ENCODE peak calls at places on chromosomes 7 and 10, in ten cellular contexts. One of them, this sample, is unnamed.

GRCh38 chr7:29866490-29866930 is 60.2 kb downstream of the WIPF3 start:
- DNase-seq in foreskin fibroblast: peak
- DNase-seq in lower leg skin: no peak
- DNase-seq in PC-9: no peak
- DNase-seq in CD8-positive, alpha-beta memory T cell: no peak
- DNase-seq in Panc1: no peak
- DNase-seq in lower lobe of right lung: peak
- DNase-seq in suprapubic skin: no peak
- DNase-seq in uterus: no peak
- DNase-seq in A549: no peak
- DNase-seq in this sample: peak

GRCh38 chr7:140060788-140061606 is 1.8 kb downstream of the PARP12 start:
- DNase-seq in foreskin fibroblast: peak
- DNase-seq in lower leg skin: no peak
- DNase-seq in PC-9: no peak
- DNase-seq in CD8-positive, alpha-beta memory T cell: no peak
- DNase-seq in Panc1: no peak
- DNase-seq in lower lobe of right lung: no peak
- DNase-seq in suprapubic skin: no peak
- DNase-seq in uterus: no peak
- DNase-seq in A549: no peak
- DNase-seq in this sample: peak

GRCh38 chr10:66180651-66181318 is 745.1 kb upstream of the LRRTM3 start:
- DNase-seq in foreskin fibroblast: peak
- DNase-seq in lower leg skin: no peak
- DNase-seq in PC-9: peak
- DNase-seq in CD8-positive, alpha-beta memory T cell: peak
- DNase-seq in Panc1: peak
- DNase-seq in lower lobe of right lung: no peak
- DNase-seq in suprapubic skin: no peak
- DNase-seq in uterus: no peak
- DNase-seq in A549: peak
- DNase-seq in this sample: peak

GRCh38 chr7:141128506-141128905 is 54.6 kb downstream of the TMEM178B start:
- DNase-seq in foreskin fibroblast: no peak
- DNase-seq in lower leg skin: no peak
- DNase-seq in PC-9: no peak
- DNase-seq in CD8-positive, alpha-beta memory T cell: no peak
- DNase-seq in Panc1: no peak
- DNase-seq in lower lobe of right lung: no peak
- DNase-seq in suprapubic skin: no peak
- DNase-seq in uterus: no peak
- DNase-seq in A549: no peak
- DNase-seq in this sample: no peak

GRCh38 chr7:121447939-121448338 is 51.8 kb upstream of the FAM3C start:
- DNase-seq in foreskin fibroblast: no peak
- DNase-seq in lower leg skin: no peak
- DNase-seq in PC-9: no peak
- DNase-seq in CD8-positive, alpha-beta memory T cell: no peak
- DNase-seq in Panc1: no peak
- DNase-seq in lower lobe of right lung: no peak
- DNase-seq in suprapubic skin: no peak
- DNase-seq in uterus: no peak
- DNase-seq in A549: no peak
- DNase-seq in this sample: no peak

GRCh38 chr7:75967055-75967454 is 27.3 kb downstream of the TMEM120A start:
- DNase-seq in foreskin fibroblast: no peak
- DNase-seq in lower leg skin: no peak
- DNase-seq in PC-9: no peak
- DNase-seq in CD8-positive, alpha-beta memory T cell: no peak
- DNase-seq in Panc1: no peak
- DNase-seq in lower lobe of right lung: no peak
- DNase-seq in suprapubic skin: no peak
- DNase-seq in uterus: no peak
- DNase-seq in A549: no peak
- DNase-seq in this sample: no peak

GRCh38 chr10:14648042-14648765 is 126.5 kb downstream of the FAM107B start:
- DNase-seq in foreskin fibroblast: peak
- DNase-seq in lower leg skin: peak
- DNase-seq in PC-9: no peak
- DNase-seq in CD8-positive, alpha-beta memory T cell: peak
- DNase-seq in Panc1: no peak
- DNase-seq in lower lobe of right lung: peak
- DNase-seq in suprapubic skin: no peak
- DNase-seq in uterus: peak
- DNase-seq in A549: no peak
- DNase-seq in this sample: no peak

GRCh38 chr7:216360-217300 is 24.3 kb downstream of the FAM20C start:
- DNase-seq in foreskin fibroblast: peak
- DNase-seq in lower leg skin: no peak
- DNase-seq in PC-9: no peak
- DNase-seq in CD8-positive, alpha-beta memory T cell: no peak
- DNase-seq in Panc1: no peak
- DNase-seq in lower lobe of right lung: no peak
- DNase-seq in suprapubic skin: no peak
- DNase-seq in uterus: peak
- DNase-seq in A549: no peak
- DNase-seq in this sample: peak

GRCh38 chr10:30819306-30820190 is 190.0 kb upstream of the LYZL2 start:
- DNase-seq in foreskin fibroblast: peak
- DNase-seq in lower leg skin: no peak
- DNase-seq in PC-9: no peak
- DNase-seq in CD8-positive, alpha-beta memory T cell: no peak
- DNase-seq in Panc1: no peak
- DNase-seq in lower lobe of right lung: no peak
- DNase-seq in suprapubic skin: no peak
- DNase-seq in uterus: no peak
- DNase-seq in A549: no peak
- DNase-seq in this sample: no peak

GRCh38 chr10:30821269-30821993 is 191.9 kb upstream of the LYZL2 start:
- DNase-seq in foreskin fibroblast: peak
- DNase-seq in lower leg skin: no peak
- DNase-seq in PC-9: no peak
- DNase-seq in CD8-positive, alpha-beta memory T cell: no peak
- DNase-seq in Panc1: no peak
- DNase-seq in lower lobe of right lung: no peak
- DNase-seq in suprapubic skin: peak
- DNase-seq in uterus: no peak
- DNase-seq in A549: no peak
- DNase-seq in this sample: no peak

GRCh38 chr10:30818854-30819253 is 189.3 kb upstream of the LYZL2 start:
- DNase-seq in foreskin fibroblast: peak
- DNase-seq in lower leg skin: peak
- DNase-seq in PC-9: no peak
- DNase-seq in CD8-positive, alpha-beta memory T cell: no peak
- DNase-seq in Panc1: no peak
- DNase-seq in lower lobe of right lung: no peak
- DNase-seq in suprapubic skin: peak
- DNase-seq in uterus: no peak
- DNase-seq in A549: no peak
- DNase-seq in this sample: no peak

GRCh38 chr10:30821994-30822692 is 192.6 kb upstream of the LYZL2 start:
- DNase-seq in foreskin fibroblast: peak
- DNase-seq in lower leg skin: no peak
- DNase-seq in PC-9: no peak
- DNase-seq in CD8-positive, alpha-beta memory T cell: no peak
- DNase-seq in Panc1: no peak
- DNase-seq in lower lobe of right lung: no peak
- DNase-seq in suprapubic skin: peak
- DNase-seq in uterus: no peak
- DNase-seq in A549: no peak
- DNase-seq in this sample: no peak

GRCh38 chr10:30820282-30820991 is 190.9 kb upstream of the LYZL2 start:
- DNase-seq in foreskin fibroblast: peak
- DNase-seq in lower leg skin: no peak
- DNase-seq in PC-9: no peak
- DNase-seq in CD8-positive, alpha-beta memory T cell: no peak
- DNase-seq in Panc1: no peak
- DNase-seq in lower lobe of right lung: no peak
- DNase-seq in suprapubic skin: no peak
- DNase-seq in uterus: no peak
- DNase-seq in A549: no peak
- DNase-seq in this sample: peak
- H3K4me3 ChIP-seq in foreskin fibroblast: peak
- H3K4me3 ChIP-seq in lower leg skin: no peak
- H3K4me3 ChIP-seq in PC-9: no peak
- H3K4me3 ChIP-seq in CD8-positive, alpha-beta memory T cell: no peak
- H3K4me3 ChIP-seq in Panc1: no peak
- H3K4me3 ChIP-seq in lower lobe of right lung: no peak
- H3K4me3 ChIP-seq in suprapubic skin: no peak
- H3K4me3 ChIP-seq in uterus: no peak
- H3K4me3 ChIP-seq in A549: no peak
- H3K4me3 ChIP-seq in this sample: no peak

DNA sequence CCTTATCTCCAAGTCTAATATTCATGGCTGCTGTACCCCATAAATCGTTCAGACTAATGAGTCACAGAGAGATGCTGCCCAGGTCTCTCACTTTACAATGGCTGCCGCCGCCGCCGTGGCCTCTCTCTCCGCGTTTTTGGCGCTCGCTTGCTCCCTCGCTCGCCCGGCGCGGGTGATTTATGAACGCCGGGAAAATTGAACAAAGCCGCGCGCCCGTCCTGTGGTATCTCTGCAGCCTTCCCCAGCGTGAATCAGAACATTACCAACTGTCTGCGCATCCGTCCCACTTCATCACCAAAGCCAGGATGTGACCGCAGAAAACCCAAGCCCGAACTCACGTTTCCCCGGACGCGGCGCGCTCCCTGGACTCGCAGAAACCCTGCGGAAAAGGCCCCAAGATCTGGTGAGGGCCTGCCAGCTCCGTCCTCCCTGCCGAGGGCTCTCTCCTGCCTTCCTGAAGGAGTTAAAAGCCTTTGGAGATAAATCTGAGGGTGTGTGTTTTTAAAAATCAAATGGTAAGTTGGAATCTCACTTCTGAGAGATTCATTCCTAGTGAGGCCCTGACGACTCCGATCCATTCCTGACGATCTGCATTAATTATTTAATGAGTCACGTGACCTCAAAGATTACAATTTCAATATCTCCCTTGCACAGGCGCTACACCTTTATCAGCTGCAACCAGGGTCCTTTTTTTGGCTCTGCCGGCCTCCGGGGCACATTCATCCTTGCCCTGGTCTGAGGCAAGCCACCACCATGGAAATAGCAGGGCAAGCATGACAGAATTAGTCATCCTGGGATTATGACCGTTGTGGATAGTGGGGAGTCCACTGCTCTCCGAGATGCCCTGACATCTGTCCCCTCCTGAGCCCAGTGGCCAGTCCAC is 6.2 kb downstream of the HOXA4 start:
- DNase-seq in foreskin fibroblast: peak
- DNase-seq in lower leg skin: no peak
- DNase-seq in PC-9: no peak
- DNase-seq in CD8-positive, alpha-beta memory T cell: no peak
- DNase-seq in Panc1: no peak
- DNase-seq in lower lobe of right lung: no peak
- DNase-seq in suprapubic skin: no peak
- DNase-seq in uterus: peak
- DNase-seq in A549: no peak
- DNase-seq in this sample: no peak
- H3K4me3 ChIP-seq in foreskin fibroblast: no peak
- H3K4me3 ChIP-seq in lower leg skin: no peak
- H3K4me3 ChIP-seq in PC-9: no peak
- H3K4me3 ChIP-seq in CD8-positive, alpha-beta memory T cell: no peak
- H3K4me3 ChIP-seq in Panc1: no peak
- H3K4me3 ChIP-seq in lower lobe of right lung: peak
- H3K4me3 ChIP-seq in suprapubic skin: no peak
- H3K4me3 ChIP-seq in uterus: no peak
- H3K4me3 ChIP-seq in A549: no peak
- H3K4me3 ChIP-seq in this sample: no peak

GRCh38 chr10:101285519-101286070 is 56.3 kb upstream of the LBX1 start:
- DNase-seq in foreskin fibroblast: no peak
- DNase-seq in lower leg skin: no peak
- DNase-seq in PC-9: no peak
- DNase-seq in CD8-positive, alpha-beta memory T cell: no peak
- DNase-seq in Panc1: no peak
- DNase-seq in lower lobe of right lung: no peak
- DNase-seq in suprapubic skin: no peak
- DNase-seq in uterus: no peak
- DNase-seq in A549: no peak
- DNase-seq in this sample: no peak

GRCh38 chr10:101283762-101284161 is 54.5 kb upstream of the LBX1 start:
- DNase-seq in foreskin fibroblast: no peak
- DNase-seq in lower leg skin: no peak
- DNase-seq in PC-9: no peak
- DNase-seq in CD8-positive, alpha-beta memory T cell: no peak
- DNase-seq in Panc1: no peak
- DNase-seq in lower lobe of right lung: no peak
- DNase-seq in suprapubic skin: no peak
- DNase-seq in uterus: no peak
- DNase-seq in A549: no peak
- DNase-seq in this sample: no peak

GRCh38 chr10:101282937-101283336 is 53.7 kb upstream of the LBX1 start:
- DNase-seq in foreskin fibroblast: no peak
- DNase-seq in lower leg skin: no peak
- DNase-seq in PC-9: no peak
- DNase-seq in CD8-positive, alpha-beta memory T cell: no peak
- DNase-seq in Panc1: no peak
- DNase-seq in lower lobe of right lung: no peak
- DNase-seq in suprapubic skin: no peak
- DNase-seq in uterus: no peak
- DNase-seq in A549: no peak
- DNase-seq in this sample: no peak

GRCh38 chr10:101285093-101285463 is 55.8 kb upstream of the LBX1 start:
- DNase-seq in foreskin fibroblast: no peak
- DNase-seq in lower leg skin: no peak
- DNase-seq in PC-9: no peak
- DNase-seq in CD8-positive, alpha-beta memory T cell: no peak
- DNase-seq in Panc1: no peak
- DNase-seq in lower lobe of right lung: no peak
- DNase-seq in suprapubic skin: no peak
- DNase-seq in uterus: no peak
- DNase-seq in A549: no peak
- DNase-seq in this sample: no peak

DNA sequence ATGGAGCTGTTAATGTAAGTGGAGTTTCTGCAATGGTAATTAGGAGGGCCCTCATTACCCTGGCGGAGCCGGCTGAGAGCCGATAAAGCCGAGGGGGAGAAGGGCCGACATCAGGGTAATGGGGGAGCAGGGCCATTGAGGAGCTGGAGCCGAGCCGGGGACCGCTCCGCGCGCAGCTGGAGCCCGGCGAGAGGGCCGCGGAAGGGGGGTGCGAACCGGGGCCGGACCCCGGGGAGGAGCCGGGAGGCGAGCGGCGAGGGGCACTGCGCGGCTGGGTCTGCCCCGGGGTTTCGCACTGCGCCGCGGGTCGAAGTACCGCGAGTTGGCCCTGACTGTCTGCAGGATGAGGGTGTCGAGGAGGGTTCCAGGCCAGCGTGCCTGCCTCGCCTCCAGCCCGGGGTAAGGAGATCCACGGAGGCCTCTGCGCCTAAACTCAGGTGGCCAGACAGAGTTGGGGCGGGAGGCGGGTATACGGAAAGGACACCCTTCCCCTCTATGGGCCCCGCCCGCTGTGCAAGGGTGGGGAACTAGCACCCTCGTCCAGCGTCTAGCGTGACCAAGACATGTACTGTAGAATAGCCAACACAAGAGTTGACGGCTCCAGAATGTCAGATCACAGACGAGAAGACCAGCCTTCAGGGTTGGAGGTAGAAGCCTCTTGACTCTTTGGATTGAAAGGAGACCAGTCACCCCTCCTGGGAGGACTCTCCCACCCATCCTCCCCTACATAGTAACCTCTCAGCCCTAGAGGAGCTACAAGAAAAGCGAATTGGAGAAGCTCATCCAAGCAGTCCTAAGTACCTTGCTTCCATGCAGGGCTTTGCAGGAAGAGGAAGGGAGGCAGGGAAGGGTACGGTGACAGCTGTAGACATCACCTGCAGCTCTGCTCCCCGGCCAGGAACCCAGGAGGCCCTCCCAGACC is 55.2 kb upstream of the LBX1 start:
- DNase-seq in foreskin fibroblast: no peak
- DNase-seq in lower leg skin: no peak
- DNase-seq in PC-9: no peak
- DNase-seq in CD8-positive, alpha-beta memory T cell: no peak
- DNase-seq in Panc1: no peak
- DNase-seq in lower lobe of right lung: no peak
- DNase-seq in suprapubic skin: no peak
- DNase-seq in uterus: no peak
- DNase-seq in A549: no peak
- DNase-seq in this sample: no peak
- H3K4me3 ChIP-seq in foreskin fibroblast: no peak
- H3K4me3 ChIP-seq in lower leg skin: no peak
- H3K4me3 ChIP-seq in PC-9: no peak
- H3K4me3 ChIP-seq in CD8-positive, alpha-beta memory T cell: no peak
- H3K4me3 ChIP-seq in Panc1: no peak
- H3K4me3 ChIP-seq in lower lobe of right lung: no peak
- H3K4me3 ChIP-seq in suprapubic skin: peak
- H3K4me3 ChIP-seq in uterus: no peak
- H3K4me3 ChIP-seq in A549: no peak
- H3K4me3 ChIP-seq in this sample: peak

GRCh38 chr10:42952358-42952757 is 124.5 kb upstream of the RET start:
- DNase-seq in foreskin fibroblast: peak
- DNase-seq in lower leg skin: peak
- DNase-seq in PC-9: peak
- DNase-seq in CD8-positive, alpha-beta memory T cell: no peak
- DNase-seq in Panc1: no peak
- DNase-seq in lower lobe of right lung: peak
- DNase-seq in suprapubic skin: peak
- DNase-seq in uterus: peak
- DNase-seq in A549: no peak
- DNase-seq in this sample: no peak

GRCh38 chr10:42952931-42953683 is 123.8 kb upstream of the RET start:
- DNase-seq in foreskin fibroblast: no peak
- DNase-seq in lower leg skin: peak
- DNase-seq in PC-9: no peak
- DNase-seq in CD8-positive, alpha-beta memory T cell: no peak
- DNase-seq in Panc1: no peak
- DNase-seq in lower lobe of right lung: peak
- DNase-seq in suprapubic skin: peak
- DNase-seq in uterus: peak
- DNase-seq in A549: no peak
- DNase-seq in this sample: no peak

GRCh38 chr10:42953684-42954674 is 122.9 kb upstream of the RET start:
- DNase-seq in foreskin fibroblast: no peak
- DNase-seq in lower leg skin: peak
- DNase-seq in PC-9: no peak
- DNase-seq in CD8-positive, alpha-beta memory T cell: no peak
- DNase-seq in Panc1: no peak
- DNase-seq in lower lobe of right lung: no peak
- DNase-seq in suprapubic skin: peak
- DNase-seq in uterus: no peak
- DNase-seq in A549: no peak
- DNase-seq in this sample: no peak

GRCh38 chr10:42950606-42951485 is 126.0 kb upstream of the RET start:
- DNase-seq in foreskin fibroblast: no peak
- DNase-seq in lower leg skin: peak
- DNase-seq in PC-9: no peak
- DNase-seq in CD8-positive, alpha-beta memory T cell: no peak
- DNase-seq in Panc1: no peak
- DNase-seq in lower lobe of right lung: peak
- DNase-seq in suprapubic skin: peak
- DNase-seq in uterus: no peak
- DNase-seq in A549: no peak
- DNase-seq in this sample: no peak

GRCh38 chr10:42951486-42952251 is 125.2 kb upstream of the RET start:
- DNase-seq in foreskin fibroblast: no peak
- DNase-seq in lower leg skin: peak
- DNase-seq in PC-9: no peak
- DNase-seq in CD8-positive, alpha-beta memory T cell: no peak
- DNase-seq in Panc1: no peak
- DNase-seq in lower lobe of right lung: peak
- DNase-seq in suprapubic skin: peak
- DNase-seq in uterus: no peak
- DNase-seq in A549: no peak
- DNase-seq in this sample: no peak
- H3K4me3 ChIP-seq in foreskin fibroblast: no peak
- H3K4me3 ChIP-seq in lower leg skin: no peak
- H3K4me3 ChIP-seq in PC-9: no peak
- H3K4me3 ChIP-seq in CD8-positive, alpha-beta memory T cell: no peak
- H3K4me3 ChIP-seq in Panc1: no peak
- H3K4me3 ChIP-seq in lower lobe of right lung: peak
- H3K4me3 ChIP-seq in suprapubic skin: peak
- H3K4me3 ChIP-seq in uterus: no peak
- H3K4me3 ChIP-seq in A549: no peak
- H3K4me3 ChIP-seq in this sample: no peak